ENCODE peak calls at places on chromosome 16, in nine cellular contexts. Z, L, U, M, S, C, Y, F and X are unnamed samples.

GRCh38 chr16:57699899-57700298 is 5.3 kb downstream of the DRC7 start:
- DNase-seq in Z (no peak), L (no peak), U (no peak), M (no peak), S (no peak), C (no peak), Y (no peak), F (no peak), X (no peak)

GRCh38 chr16:78035012-78035411 is 12.7 kb downstream of the CLEC3A start:
- DNase-seq in Z (no peak), L (no peak), U (no peak), M (no peak), S (no peak), C (no peak), Y (no peak), F (no peak), X (no peak)

GRCh38 chr16:75097941-75098897 is 18.4 kb downstream of the LDHD start:
- DNase-seq in Z (peak; percentile 79), L (no peak), U (no peak), M (no peak), S (no peak), C (peak; percentile 47), Y (no peak), F (no peak), X (no peak)

GRCh38 chr16:65480276-65480675 is 358.4 kb upstream of the CDH11 start:
- DNase-seq in Z (no peak), L (no peak), U (no peak), M (no peak), S (no peak), C (no peak), Y (no peak), F (no peak), X (no peak)

GRCh38 chr16:54342001-54342776 is 55.6 kb upstream of the IRX3 start:
- DNase-seq in Z (no peak), L (no peak), U (no peak), M (no peak), S (no peak), C (peak; percentile 76), Y (no peak), F (no peak), X (no peak)

GRCh38 chr16:12421688-12422087 is 382.0 kb downstream of the CPPED1 start:
- DNase-seq in Z (no peak), L (no peak), U (no peak), M (no peak), S (no peak), C (no peak), Y (no peak), F (no peak), X (no peak)

GRCh38 chr16:13036600-13036999 is 135.2 kb downstream of the SHISA9 start:
- DNase-seq in Z (no peak), L (peak; percentile 35), U (peak; percentile 30), M (peak; percentile 91), S (no peak), C (peak; percentile 5), Y (no peak), F (peak; percentile 21), X (no peak)

GRCh38 chr16:23491490-23492391 is 18.6 kb downstream of the GGA2 start:
- DNase-seq in Z (no peak), L (peak; percentile 29), U (no peak), M (no peak), S (no peak), C (peak; percentile 71), Y (no peak), F (no peak), X (no peak)

GRCh38 chr16:1784977-1785845 is 2.5 kb downstream of the NUBP2 start:
- DNase-seq in Z (no peak), L (no peak), U (no peak), M (no peak), S (no peak), C (no peak), Y (no peak), F (no peak), X (no peak)

GRCh38 chr16:56878455-56878854 is 13.4 kb downstream of the SLC12A3 start:
- DNase-seq in Z (no peak), L (no peak), U (no peak), M (no peak), S (no peak), C (no peak), Y (no peak), F (no peak), X (no peak)

GRCh38 chr16:28826141-28826540 is 3.3 kb downstream of the ATXN2L start:
- DNase-seq in Z (no peak), L (peak; percentile 7), U (peak; percentile 51), M (no peak), S (no peak), C (peak; percentile 50), Y (no peak), F (no peak), X (no peak)

GRCh38 chr16:89759742-89760366 is 38.5 kb downstream of the ZNF276 start:
- DNase-seq in Z (no peak), L (no peak), U (no peak), M (no peak), S (no peak), C (no peak), Y (no peak), F (no peak), X (no peak)

GRCh38 chr16:89841275-89841674 is 13.0 kb downstream of the SPIRE2 start:
- DNase-seq in Z (no peak), L (no peak), U (no peak), M (no peak), S (no peak), C (no peak), Y (no peak), F (no peak), X (no peak)

GRCh38 chr16:9139965-9140364 is 48.5 kb downstream of the HAPSTR1 start:
- DNase-seq in Z (peak; percentile 9), L (peak; percentile 46), U (peak; percentile 70), M (no peak), S (no peak), C (no peak), Y (no peak), F (no peak), X (no peak)

GRCh38 chr16:997440-998051 is 16.0 kb downstream of the SOX8 start:
- DNase-seq in Z (no peak), L (peak; percentile 57), U (peak; percentile 49), M (peak; percentile 38), S (peak; percentile 42), C (no peak), Y (no peak), F (no peak), X (no peak)

GRCh38 chr16:1494129-1494640 is 1.0 kb downstream of the TELO2 start:
- DNase-seq in Z (no peak), L (peak; percentile 84), U (peak; percentile 77), M (peak; percentile 47), S (no peak), C (peak; percentile 34), Y (no peak), F (no peak), X (peak; percentile 67)